ENCODE peak calls at places on chromosomes 16 and 17, in seven cellular contexts. J is lung, K is testis, O is ovary, L is psoas muscle, I is breast epithelium, W is endodermal cell. B is an unnamed sample.

GRCh38 chr17:39553326-39553945 is 54.3 kb downstream of the NEUROD2 start:
- DNase-seq in J (no peak), K (no peak), O (no peak), L (no peak), I (no peak), W (no peak), B (peak; percentile 13)

GRCh38 chr16:67147437-67148140 is 3.2 kb downstream of the B3GNT9 start:
- DNase-seq in J (no peak), K (no peak), O (no peak), L (no peak), I (peak; percentile 30), W (no peak), B (no peak)

GRCh38 chr16:2468725-2469398 is 2.2 kb upstream of the NTN3 start:
- DNase-seq in J (no peak), K (no peak), O (no peak), L (no peak), I (no peak), W (peak; percentile 66), B (no peak)

GRCh38 chr17:50955160-50955559 is 89.0 kb upstream of the TOB1 start:
- DNase-seq in J (peak; percentile 27), K (no peak), O (no peak), L (no peak), I (no peak), W (no peak), B (no peak)

GRCh38 chr16:67645397-67646121 is 615 bp downstream of the CARMIL2 start:
- DNase-seq in J (no peak), K (no peak), O (peak; percentile 18), L (peak; percentile 45), I (no peak), W (no peak), B (no peak)

GRCh38 chr17:38877130-38877851 is 7.4 kb downstream of the LASP1 start:
- DNase-seq in J (no peak), K (no peak), O (no peak), L (no peak), I (no peak), W (peak; percentile 69), B (no peak)

GRCh38 chr17:7475764-7476422 is 3.5 kb downstream of the ZBTB4 start:
- DNase-seq in J (no peak), K (peak; percentile 52), O (peak; percentile 50), L (peak; percentile 81), I (no peak), W (no peak), B (no peak)

GRCh38 chr16:58563235-58563634 is 47.9 kb downstream of the SETD6 start:
- DNase-seq in J (no peak), K (no peak), O (no peak), L (no peak), I (no peak), W (no peak), B (no peak)

GRCh38 chr17:77476498-77476897 is 335.7 kb downstream of the SEC14L1 start:
- DNase-seq in J (no peak), K (no peak), O (no peak), L (no peak), I (no peak), W (no peak), B (no peak)

GRCh38 chr17:77478281-77478680 is 337.5 kb downstream of the SEC14L1 start:
- DNase-seq in J (no peak), K (no peak), O (no peak), L (no peak), I (no peak), W (no peak), B (no peak)

GRCh38 chr17:77478899-77479298 is 338.1 kb downstream of the SEC14L1 start:
- DNase-seq in J (peak; percentile 45), K (peak; percentile 72), O (no peak), L (no peak), I (no peak), W (no peak), B (no peak)

GRCh38 chr17:77476006-77476405 is 335.2 kb downstream of the SEC14L1 start:
- DNase-seq in J (no peak), K (no peak), O (no peak), L (no peak), I (no peak), W (no peak), B (no peak)

DNA sequence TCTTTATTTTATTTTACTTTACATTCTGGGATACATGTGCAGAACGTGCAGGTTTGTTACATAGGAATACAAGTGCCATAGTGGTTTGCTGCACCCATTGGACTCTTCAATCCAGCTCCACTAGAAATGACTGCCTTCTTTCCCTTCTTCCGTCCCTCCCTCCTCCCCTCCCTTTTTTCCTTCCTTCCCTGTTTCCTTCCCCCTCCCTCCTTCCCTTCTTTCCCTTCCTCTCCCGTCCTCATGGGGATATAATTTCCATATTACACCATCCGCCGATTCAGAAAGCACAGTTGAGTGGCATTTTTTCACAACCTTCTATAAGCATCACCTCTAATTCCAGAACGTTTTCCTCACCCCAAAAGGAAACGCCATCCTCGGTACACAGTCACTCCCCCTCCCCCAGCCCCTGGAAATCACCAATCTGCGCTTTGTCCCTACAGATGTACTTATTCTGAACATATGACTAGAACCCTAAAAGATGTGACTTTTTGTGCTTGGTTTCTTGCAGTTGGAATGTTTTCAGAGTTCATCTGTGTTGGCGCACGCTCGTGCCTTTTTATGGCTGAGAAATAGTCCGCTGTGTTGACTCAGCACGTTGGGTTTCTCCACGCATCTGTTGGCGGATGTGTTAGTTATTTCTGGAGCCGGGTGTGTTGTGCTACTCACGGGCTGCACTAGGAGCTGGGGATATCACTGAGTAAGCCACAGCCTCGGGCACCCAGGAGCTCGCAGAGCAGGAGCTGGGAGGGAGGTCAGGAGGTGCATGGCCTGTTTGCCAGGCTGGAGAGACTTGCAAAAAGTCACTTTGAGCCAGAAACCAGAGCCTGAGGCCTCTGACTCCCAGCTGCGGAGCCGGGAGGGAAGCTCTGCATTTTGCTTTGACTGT is 336.4 kb downstream of the SEC14L1 start:
- DNase-seq in J (peak; percentile 39), K (peak; percentile 85), O (peak; percentile 85), L (peak; percentile 85), I (peak; percentile 67), W (no peak), B (peak; percentile 79)
- H3K4me3 ChIP-seq in J (no peak overlapping the region), K (no peak overlapping the region), O (no peak overlapping the region), L (peak overlapping the region; percentile 8), I (peak overlapping the region; percentile 39), W (no peak overlapping the region), B (peak overlapping the region; percentile 25)

GRCh38 chr16:82653550-82654511 is 27.1 kb downstream of the CDH13 start:
- DNase-seq in J (no peak), K (no peak), O (no peak), L (no peak), I (no peak), W (no peak), B (no peak)
- H3K4me3 ChIP-seq in J (no peak overlapping the region), K (no peak overlapping the region), O (no peak overlapping the region), L (no peak overlapping the region), I (no peak overlapping the region), W (peak overlapping the region; percentile 4), B (no peak overlapping the region)

DNA sequence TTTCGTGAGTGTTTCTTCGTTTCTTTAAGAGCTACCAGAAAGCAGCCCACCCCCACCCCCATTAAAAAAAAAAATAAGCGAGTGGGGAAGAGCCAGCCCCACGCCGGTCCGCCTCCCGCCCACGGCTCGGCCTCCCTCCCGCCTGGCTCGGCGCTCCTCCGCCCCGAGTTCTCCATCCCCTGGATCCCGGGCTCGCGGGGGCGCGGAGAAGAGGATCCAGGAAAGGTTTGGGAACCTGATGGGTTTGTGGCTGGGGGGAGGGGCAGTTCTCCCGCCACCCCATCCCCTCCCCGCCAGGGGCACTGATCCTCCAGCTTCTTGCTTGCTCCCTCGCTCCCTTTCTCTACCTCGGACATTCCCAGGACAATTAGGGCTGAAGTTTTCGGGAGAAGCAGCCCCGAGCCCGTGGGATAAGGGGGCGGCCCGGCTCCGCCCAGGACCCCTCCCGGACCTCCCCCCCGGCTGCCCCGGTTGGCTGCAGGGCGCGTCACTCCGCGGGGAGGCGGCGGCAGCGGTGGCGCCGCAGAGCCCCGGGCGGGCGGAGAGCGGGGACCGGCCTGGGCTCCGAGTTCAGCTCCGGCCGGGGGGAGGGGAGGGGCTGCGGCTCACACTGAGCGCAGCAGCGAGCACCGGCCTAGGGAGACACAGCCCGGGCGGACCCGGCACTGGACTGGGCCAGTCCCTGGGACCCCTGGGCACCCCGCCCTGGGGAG is 1.0 kb upstream of the SALL1 start:
- DNase-seq in J (no peak), K (peak; percentile 41), O (peak; percentile 77), L (no peak), I (no peak), W (peak; percentile 97), B (no peak)
- H3K4me3 ChIP-seq in J (no peak overlapping the region), K (peak overlapping the region; percentile 43), O (peak overlapping the region; percentile 62), L (peak overlapping the region; percentile 58), I (peak overlapping the region; percentile 72), W (peak overlapping the region; percentile 99), B (no peak overlapping the region)

GRCh38 chr16:86517033-86517432 is 6.7 kb downstream of the FOXF1 start:
- DNase-seq in J (no peak), K (no peak), O (no peak), L (no peak), I (no peak), W (no peak), B (no peak)
- H3K4me3 ChIP-seq in J (no peak overlapping the region), K (no peak overlapping the region), O (no peak overlapping the region), L (no peak overlapping the region), I (no peak overlapping the region), W (no peak overlapping the region), B (no peak overlapping the region)

GRCh38 chr17:56688151-56688550 is 94.7 kb downstream of the NOG start:
- DNase-seq in J (no peak), K (no peak), O (no peak), L (no peak), I (no peak), W (no peak), B (no peak)
- H3K4me3 ChIP-seq in J (no peak overlapping the region), K (no peak overlapping the region), O (no peak overlapping the region), L (no peak overlapping the region), I (no peak overlapping the region), W (no peak overlapping the region), B (no peak overlapping the region)

GRCh38 chr17:3974138-3974687 is 10.0 kb upstream of the ATP2A3 start:
- DNase-seq in J (no peak), K (no peak), O (no peak), L (peak; percentile 51), I (no peak), W (peak; percentile 50), B (no peak)
- H3K4me3 ChIP-seq in J (no peak overlapping the region), K (no peak overlapping the region), O (no peak overlapping the region), L (no peak overlapping the region), I (no peak overlapping the region), W (no peak overlapping the region), B (no peak overlapping the region)

B was measured in LNCaP clone FGC.